ENCODE peak calls at places on chromosomes 13 and 19, in ten cellular contexts. D is A549, H is IMR-90, N is endothelial cell of umbilical vein, A is transverse colon, O is thyroid gland, Q is ovary, V is uterus, P is stomach, S is GM12878. G is an unnamed sample.

GRCh38 chr13:46936525-46936924 is 39.7 kb upstream of the HTR2A start:
- DNase-seq in D (no peak), H (no peak), N (no peak), A (no peak), O (no peak), Q (no peak), V (no peak), P (no peak), S (no peak), G (no peak)

GRCh38 chr13:29436291-29436690 is 159.2 kb downstream of the SLC7A1 start:
- DNase-seq in D (no peak), H (peak), N (peak), A (no peak), O (peak), Q (no peak), V (no peak), P (no peak), S (no peak), G (no peak)

GRCh38 chr19:46944918-46945628 is 74.6 kb upstream of the NPAS1 start:
- DNase-seq in D (no peak), H (peak), N (peak), A (peak), O (peak), Q (peak), V (peak), P (no peak), S (no peak), G (peak)

GRCh38 chr13:44218501-44219240 is 155.0 kb upstream of the SERP2 start:
- DNase-seq in D (no peak), H (no peak), N (peak), A (peak), O (peak), Q (no peak), V (peak), P (peak), S (no peak), G (peak)

GRCh38 chr13:39350461-39350881 is 252.5 kb downstream of the LHFPL6 start:
- DNase-seq in D (no peak), H (no peak), N (peak), A (no peak), O (peak), Q (no peak), V (no peak), P (no peak), S (no peak), G (peak)

GRCh38 chr13:28049215-28049614 is 51.2 kb downstream of the FLT3 start:
- DNase-seq in D (no peak), H (no peak), N (no peak), A (no peak), O (no peak), Q (no peak), V (no peak), P (no peak), S (no peak), G (no peak)

GRCh38 chr13:45068036-45069001 is 52.0 kb upstream of the GTF2F2 start:
- DNase-seq in D (no peak), H (no peak), N (no peak), A (peak), O (no peak), Q (no peak), V (no peak), P (no peak), S (no peak), G (no peak)

GRCh38 chr13:78659450-78660110 is 625 bp upstream of the OBI1 start:
- DNase-seq in D (peak), H (peak), N (peak), A (no peak), O (no peak), Q (no peak), V (no peak), P (no peak), S (no peak), G (no peak)

GRCh38 chr13:34506796-34507195 is 435.3 kb upstream of the NBEA start:
- DNase-seq in D (no peak), H (no peak), N (no peak), A (no peak), O (no peak), Q (no peak), V (no peak), P (no peak), S (no peak), G (no peak)

GRCh38 chr13:48492123-48493075 is 40.5 kb downstream of the RCBTB2 start:
- DNase-seq in D (no peak), H (peak), N (peak), A (peak), O (peak), Q (peak), V (peak), P (peak), S (peak), G (peak)

GRCh38 chr13:98842074-98842473 is 89.6 kb upstream of the SLC15A1 start:
- DNase-seq in D (no peak), H (no peak), N (no peak), A (no peak), O (peak), Q (no peak), V (no peak), P (no peak), S (no peak), G (no peak)

GRCh38 chr19:6065685-6066365 is 44.5 kb downstream of the RFX2 start:
- DNase-seq in D (peak), H (peak), N (peak), A (peak), O (no peak), Q (no peak), V (peak), P (no peak), S (no peak), G (peak)

GRCh38 chr19:13573268-13573667 is 67.0 kb upstream of the CACNA1A start:
- DNase-seq in D (no peak), H (no peak), N (no peak), A (no peak), O (no peak), Q (no peak), V (no peak), P (no peak), S (no peak), G (no peak)

GRCh38 chr13:95256086-95256485 is 45.2 kb downstream of the ABCC4 start:
- DNase-seq in D (peak), H (peak), N (peak), A (no peak), O (no peak), Q (no peak), V (no peak), P (no peak), S (no peak), G (no peak)

GRCh38 chr19:4493104-4493928 is 21.2 kb downstream of the HDGFL2 start:
- DNase-seq in D (no peak), H (no peak), N (no peak), A (no peak), O (no peak), Q (no peak), V (no peak), P (no peak), S (no peak), G (no peak)

GRCh38 chr19:39100500-39101166 is 16.5 kb downstream of the ACP7 start:
- DNase-seq in D (no peak), H (no peak), N (no peak), A (no peak), O (no peak), Q (no peak), V (no peak), P (no peak), S (no peak), G (no peak)

GRCh38 chr13:50580684-50581305 is 262.7 kb downstream of the DLEU7 start:
- DNase-seq in D (no peak), H (peak), N (peak), A (no peak), O (no peak), Q (no peak), V (no peak), P (no peak), S (no peak), G (no peak)

GRCh38 chr13:48873598-48873997 is 102.1 kb upstream of the FNDC3A start:
- DNase-seq in D (no peak), H (peak), N (no peak), A (no peak), O (no peak), Q (no peak), V (no peak), P (no peak), S (no peak), G (no peak)

GRCh38 chr19:56720281-56720680 is 48.7 kb upstream of the ZNF835 start:
- DNase-seq in D (no peak), H (no peak), N (no peak), A (no peak), O (no peak), Q (peak), V (peak), P (no peak), S (no peak), G (no peak)

GRCh38 chr19:2385053-2385721 is 25.1 kb downstream of the TMPRSS9 start:
- DNase-seq in D (peak), H (peak), N (peak), A (peak), O (no peak), Q (peak), V (peak), P (no peak), S (no peak), G (no peak)

GRCh38 chr19:8905342-8905741 is 73.2 kb downstream of the MBD3L1 start:
- DNase-seq in D (no peak), H (no peak), N (no peak), A (no peak), O (no peak), Q (no peak), V (no peak), P (no peak), S (no peak), G (no peak)

GRCh38 chr13:32783067-32783466 is 196.8 kb downstream of the PDS5B start:
- DNase-seq in D (no peak), H (peak), N (no peak), A (no peak), O (no peak), Q (no peak), V (no peak), P (no peak), S (no peak), G (no peak)

GRCh38 chr13:58858870-58859371 is 1227.4 kb downstream of the PCDH17 start:
- DNase-seq in D (no peak), H (no peak), N (no peak), A (no peak), O (no peak), Q (no peak), V (no peak), P (no peak), S (no peak), G (no peak)

GRCh38 chr13:59891053-59891452 is 272.7 kb downstream of the DIAPH3 start:
- DNase-seq in D (no peak), H (no peak), N (no peak), A (no peak), O (no peak), Q (no peak), V (no peak), P (no peak), S (no peak), G (no peak)

GRCh38 chr13:30009411-30009810 is 159.0 kb upstream of the UBL3 start:
- DNase-seq in D (no peak), H (no peak), N (no peak), A (no peak), O (no peak), Q (no peak), V (no peak), P (no peak), S (no peak), G (no peak)

GRCh38 chr13:102089177-102089576 is 312.7 kb downstream of the FGF14 start:
- DNase-seq in D (no peak), H (no peak), N (no peak), A (no peak), O (no peak), Q (no peak), V (no peak), P (no peak), S (no peak), G (no peak)

GRCh38 chr13:32001392-32001768 is 30.2 kb upstream of the FRY start:
- DNase-seq in D (peak), H (peak), N (peak), A (no peak), O (peak), Q (no peak), V (no peak), P (no peak), S (no peak), G (peak)

GRCh38 chr13:49444517-49445395 is 682 bp downstream of the SETDB2 start:
- DNase-seq in D (no peak), H (peak), N (no peak), A (peak), O (peak), Q (no peak), V (no peak), P (no peak), S (peak), G (no peak)

DNA sequence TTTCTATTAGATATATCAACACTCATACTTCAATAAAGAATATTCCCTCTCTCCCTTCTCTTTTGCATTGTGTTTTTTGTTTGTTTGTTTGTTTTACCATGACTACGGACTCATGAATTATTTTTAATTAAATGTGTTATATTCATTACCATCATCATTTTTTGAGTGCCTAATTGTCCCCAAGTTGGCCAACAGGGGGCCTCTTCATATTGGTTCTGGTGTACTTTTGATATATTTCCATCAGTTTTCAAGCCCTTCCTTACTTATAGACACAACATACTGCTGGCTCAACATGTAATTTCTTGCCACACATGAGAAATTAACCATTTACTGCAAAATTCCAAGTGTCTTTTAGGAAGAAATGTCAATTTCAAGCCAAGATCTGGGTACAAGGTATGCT is 54.5 kb upstream of the GPC6 start:
- DNase-seq in D (no peak), H (no peak), N (no peak), A (no peak), O (no peak), Q (no peak), V (no peak), P (no peak), S (no peak), G (no peak)
- TF ChIP-seq CTCF in D (no peak), H (peak), N (no peak), A (no peak), O (no peak), Q (no peak), V (no peak), P (no peak), S (no peak), G (no peak)

GRCh38 chr19:32870981-32871451 is 1.4 kb upstream of the SLC7A9 start:
- DNase-seq in D (no peak), H (no peak), N (no peak), A (no peak), O (no peak), Q (no peak), V (no peak), P (peak), S (no peak), G (no peak)
- TF ChIP-seq POLR2A in D (no peak), H (no peak), N (no peak), A (no peak), O (no peak), Q (no peak), V (no peak), P (no peak), S (no peak), G (no peak)

DNA sequence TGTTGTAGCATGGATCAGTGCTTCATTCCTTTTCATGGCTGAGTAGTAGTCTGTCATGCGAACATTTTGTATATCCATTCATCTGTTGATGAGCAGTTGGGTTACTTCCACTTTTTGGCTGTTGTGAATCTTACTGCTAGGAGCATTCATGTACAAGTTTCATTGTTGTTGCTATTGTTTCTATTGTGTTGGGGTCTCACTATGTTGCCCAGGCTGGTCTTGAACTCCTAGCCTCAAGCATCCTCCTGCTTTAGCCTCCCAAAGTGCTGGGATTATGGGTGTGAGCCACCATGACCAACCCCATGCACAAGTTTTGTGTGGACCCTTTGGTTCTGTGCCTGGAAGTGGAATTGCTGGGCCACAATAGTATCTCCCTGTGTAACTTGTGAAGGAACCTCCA is 15.8 kb downstream of the SLC25A42 start:
- DNase-seq in D (no peak), H (no peak), N (no peak), A (no peak), O (no peak), Q (no peak), V (no peak), P (no peak), S (no peak), G (no peak)
- H3K27ac ChIP-seq in D (no peak), H (no peak), N (no peak), A (no peak), O (peak), Q (no peak), V (no peak), P (no peak), S (no peak), G (no peak)

GRCh38 chr13:72804301-72804700 is 22.4 kb downstream of the PIBF1 start:
- DNase-seq in D (no peak), H (no peak), N (no peak), A (no peak), O (no peak), Q (no peak), V (no peak), P (no peak), S (no peak), G (no peak)

GRCh38 chr13:72805663-72806341 is 23.9 kb downstream of the PIBF1 start:
- DNase-seq in D (no peak), H (no peak), N (no peak), A (no peak), O (no peak), Q (no peak), V (no peak), P (no peak), S (no peak), G (no peak)

GRCh38 chr13:72808917-72809500 is 27.1 kb downstream of the PIBF1 start:
- DNase-seq in D (no peak), H (peak), N (peak), A (no peak), O (no peak), Q (no peak), V (no peak), P (no peak), S (no peak), G (no peak)
- TF ChIP-seq CTCF in D (peak), H (peak), N (peak), A (peak), O (no peak), Q (no peak), V (peak), P (peak), S (no peak), G (peak)

GRCh38 chr19:11694533-11695439 is 44.0 kb downstream of the ZNF823 start:
- DNase-seq in D (no peak), H (peak), N (peak), A (peak), O (peak), Q (peak), V (peak), P (peak), S (peak), G (peak)
- TF ChIP-seq POLR2A in D (no peak), H (no peak), N (no peak), A (peak), O (peak), Q (no peak), V (peak), P (peak), S (peak), G (no peak)

DNA sequence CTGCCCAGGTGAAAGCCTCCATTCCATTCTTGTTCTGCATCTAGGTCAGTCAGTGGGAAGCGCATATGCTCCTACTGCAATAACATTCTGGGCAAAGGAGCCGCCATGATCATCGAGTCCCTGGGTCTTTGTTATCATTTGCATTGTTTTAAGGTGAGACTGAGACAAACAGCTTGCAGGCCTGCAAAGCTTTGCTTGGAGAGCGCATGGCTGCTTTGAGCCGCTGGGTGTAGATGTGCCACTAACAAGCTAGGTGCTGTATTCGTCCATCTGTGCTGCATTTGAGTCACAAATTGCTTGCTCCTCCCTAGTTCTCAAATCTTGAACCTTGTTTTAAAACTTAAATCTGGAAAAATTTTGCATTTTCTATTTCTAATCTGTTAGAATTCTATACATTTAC is 219.1 kb downstream of the LMO7 start:
- DNase-seq in D (no peak), H (no peak), N (no peak), A (no peak), O (no peak), Q (no peak), V (no peak), P (no peak), S (no peak), G (no peak)
- H3K27ac ChIP-seq in D (no peak), H (no peak), N (no peak), A (no peak), O (no peak), Q (no peak), V (no peak), P (no peak), S (no peak), G (no peak)

GRCh38 chr19:48311384-48311783 is 14.0 kb upstream of the EMP3 start:
- DNase-seq in D (no peak), H (no peak), N (no peak), A (no peak), O (no peak), Q (no peak), V (no peak), P (no peak), S (no peak), G (no peak)

GRCh38 chr19:48303866-48304265 is 21.5 kb upstream of the EMP3 start:
- DNase-seq in D (no peak), H (no peak), N (no peak), A (no peak), O (no peak), Q (no peak), V (no peak), P (no peak), S (no peak), G (no peak)

GRCh38 chr19:48303367-48303766 is 22.0 kb upstream of the EMP3 start:
- DNase-seq in D (no peak), H (no peak), N (no peak), A (no peak), O (no peak), Q (no peak), V (no peak), P (no peak), S (no peak), G (no peak)

GRCh38 chr19:48310227-48310626 is 15.1 kb upstream of the EMP3 start:
- DNase-seq in D (no peak), H (no peak), N (peak), A (no peak), O (no peak), Q (no peak), V (no peak), P (no peak), S (no peak), G (peak)

DNA sequence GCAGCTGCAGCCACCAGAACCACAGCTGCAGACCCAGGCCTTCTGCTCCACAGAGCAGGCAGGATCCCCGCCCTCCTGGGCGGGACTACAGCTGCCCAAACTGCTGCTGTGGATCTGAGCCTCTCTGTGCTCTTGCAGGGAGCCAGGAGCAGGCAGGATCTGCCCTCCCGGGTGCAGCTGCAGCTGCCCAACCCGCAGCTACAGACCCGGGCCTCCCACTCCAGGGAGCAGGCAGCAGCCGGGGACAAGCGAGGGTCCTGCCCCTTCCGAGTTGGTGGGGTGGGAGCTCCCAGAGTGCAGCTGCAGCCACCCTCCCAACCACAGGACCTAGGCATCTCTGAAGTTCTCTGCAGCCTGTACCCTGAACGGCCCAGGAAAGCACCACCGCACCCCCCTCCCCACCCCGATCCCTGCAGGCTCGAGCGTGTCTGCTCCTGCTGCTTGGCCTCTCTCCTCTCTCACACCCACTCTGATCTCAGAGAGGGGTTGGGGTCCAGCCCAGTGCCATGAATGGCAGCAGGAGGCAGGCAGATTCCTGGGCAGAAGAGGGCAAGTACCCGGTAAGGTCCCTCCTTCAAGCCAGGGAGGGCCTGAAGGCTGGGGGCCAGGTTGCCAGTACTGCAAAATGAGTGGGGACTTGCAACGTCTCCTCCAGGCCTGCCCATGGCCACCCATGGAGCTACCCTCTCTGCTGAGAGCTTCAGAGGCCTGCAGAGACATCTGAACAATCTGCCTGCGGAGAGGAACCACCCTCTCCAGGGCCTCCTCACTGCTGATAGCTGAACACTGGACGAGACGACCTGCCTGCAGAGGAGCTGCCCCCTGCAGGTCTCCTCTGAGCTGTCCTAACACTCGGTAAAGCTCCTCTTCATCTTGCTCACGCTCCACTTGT is 16.4 kb upstream of the EMP3 start:
- DNase-seq in D (no peak), H (no peak), N (peak), A (no peak), O (peak), Q (no peak), V (no peak), P (no peak), S (no peak), G (no peak)
- TF ChIP-seq CTCF in D (peak), H (no peak), N (peak), A (no peak), O (no peak), Q (no peak), V (no peak), P (no peak), S (peak), G (no peak)